ENCODE peak calls at places on chromosomes 16 and 17, in four cellular contexts. F is GM12878, G is K562, D is GM12891. U is an unnamed sample.

GRCh38 chr16:48435319-48435682 is 50.1 kb upstream of the SIAH1 start:
- DNase-seq in D (no peak), G (no peak), F (no peak), U (no peak)

GRCh38 chr16:81940781-81941560 is 70.3 kb downstream of the SDR42E1 start:
- DNase-seq in G (no peak), D (no peak), F (no peak), U (no peak)

GRCh38 chr16:75195811-75196790 is 10.9 kb downstream of the CTRB2 start:
- DNase-seq in F (no peak), G (no peak), D (no peak), U (no peak)

GRCh38 chr17:58329808-58330543 is 1.4 kb upstream of the TSPOAP1 start:
- DNase-seq in F (peak), G (no peak), D (no peak), U (peak)

GRCh38 chr17:69908599-69909368 is 166.2 kb upstream of the KCNJ16 start:
- DNase-seq in G (no peak), D (no peak), F (no peak), U (no peak)

GRCh38 chr16:57374067-57374534 is 1.8 kb downstream of the CX3CL1 start:
- DNase-seq in F (no peak), D (no peak), G (no peak), U (no peak)

GRCh38 chr17:82134101-82134500 is 36.1 kb upstream of the FASN start:
- DNase-seq in F (no peak), G (no peak), D (no peak), U (no peak)

GRCh38 chr16:55250641-55251550 is 73.1 kb upstream of the IRX6 start:
- DNase-seq in D (no peak), F (no peak), G (no peak), U (no peak)

GRCh38 chr17:82497483-82498405 is 21.8 kb upstream of the FOXK2 start:
- DNase-seq in D (no peak), G (no peak), F (no peak), U (peak)

GRCh38 chr16:69476920-69477418 is 52.5 kb downstream of the CYB5B start:
- DNase-seq in G (no peak), F (no peak), D (no peak), U (no peak)

GRCh38 chr17:44914148-44914547 is 1.2 kb downstream of the GFAP start:
- DNase-seq in D (no peak), G (peak), F (no peak), U (no peak)

GRCh38 chr16:4332083-4332482 is 16.2 kb downstream of the GLIS2 start:
- DNase-seq in F (no peak), D (no peak), G (no peak), U (no peak)

GRCh38 chr16:89552913-89553312 is 7.6 kb upstream of the RPL13 start:
- DNase-seq in G (no peak), F (no peak), D (no peak), U (no peak)

GRCh38 chr17:72360386-72360940 is 239.6 kb downstream of the SOX9 start:
- DNase-seq in G (no peak), F (no peak), D (no peak), U (no peak)

GRCh38 chr17:17493249-17493985 is 2.8 kb downstream of the RASD1 start:
- DNase-seq in F (no peak), D (no peak), G (no peak), U (no peak)

GRCh38 chr17:42306385-42306667 is 18.0 kb downstream of the STAT5A start:
- DNase-seq in G (no peak), F (no peak), D (no peak), U (no peak)

GRCh38 chr17:27625856-27626255 is 5.1 kb upstream of the LGALS9 start:
- DNase-seq in F (no peak), G (no peak), D (no peak), U (no peak)

GRCh38 chr17:69928586-69928985 is 146.4 kb upstream of the KCNJ16 start:
- DNase-seq in G (no peak), D (no peak), F (no peak), U (no peak)

GRCh38 chr17:44253021-44253420 is 14.9 kb downstream of the SLC4A1 start:
- DNase-seq in G (no peak), F (no peak), D (no peak), U (no peak)

GRCh38 chr16:78244131-78244899 is 144.9 kb downstream of the WWOX start:
- DNase-seq in D (no peak), F (no peak), G (no peak), U (no peak)

GRCh38 chr17:28206292-28206691 is 112.7 kb upstream of the TMEM97 start:
- DNase-seq in G (no peak), D (no peak), F (no peak), U (no peak)

DNA sequence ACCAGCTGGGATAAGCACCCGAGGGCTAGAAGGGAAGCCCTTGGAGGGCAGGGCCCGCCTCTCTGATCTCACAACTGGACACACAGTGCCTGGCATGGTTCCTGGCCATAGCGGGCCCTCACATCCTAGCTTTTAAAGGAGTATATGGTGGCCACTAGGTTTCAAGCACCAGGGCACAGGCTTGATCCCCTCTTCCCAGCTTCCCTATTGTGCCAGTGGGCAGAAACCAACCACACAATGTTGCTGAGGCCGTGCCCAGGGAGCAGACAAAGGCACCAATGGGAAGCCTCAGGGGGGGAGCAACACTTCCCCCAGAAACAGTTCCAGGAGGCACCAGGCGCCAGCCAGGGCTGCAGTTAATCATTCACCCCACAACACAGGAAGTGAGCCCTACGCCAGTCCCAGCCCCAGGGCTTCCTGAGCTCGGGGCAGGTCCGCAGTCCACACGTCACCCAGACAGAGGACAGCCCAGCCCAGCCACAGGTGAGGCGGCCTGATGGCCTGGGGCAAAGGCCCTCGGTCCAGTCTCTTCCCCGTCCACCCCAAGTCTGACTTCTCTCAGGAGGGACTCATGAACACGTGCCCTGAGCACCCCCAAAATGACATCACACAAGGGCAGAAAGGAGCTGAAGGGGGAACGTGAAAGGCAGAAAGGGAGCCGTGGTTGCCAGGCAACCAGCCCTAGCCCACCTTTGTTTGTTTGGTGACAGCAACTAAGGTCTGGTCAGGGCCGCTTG is 12.8 kb downstream of the SMIM5 start:
- DNase-seq in G (no peak), F (peak), D (peak), U (peak)
- TF ChIP-seq SPI1 in G (no peak), F (peak), D (peak), U (no peak)

DNA sequence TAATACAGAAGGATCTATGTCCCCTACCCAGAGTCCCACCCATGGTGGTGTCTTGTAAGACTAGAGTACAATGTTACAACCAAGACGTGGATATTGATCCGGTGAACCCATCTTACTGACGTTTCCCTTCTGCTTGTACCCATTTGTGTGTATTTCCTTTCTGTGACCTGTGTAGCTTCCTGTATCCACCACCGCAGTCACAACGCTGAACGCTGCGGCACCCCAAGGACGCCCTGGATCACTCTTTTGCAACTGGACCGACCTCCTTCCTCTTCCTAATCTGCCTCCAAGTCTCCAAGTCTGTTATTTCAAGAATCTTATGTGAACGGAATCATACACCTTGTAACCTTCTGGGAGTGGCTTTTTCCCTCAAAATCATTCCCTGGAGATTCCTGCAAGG is 33.5 kb upstream of the CBX4 start:
- DNase-seq in D (no peak), F (no peak), G (no peak), U (peak)
- TF ChIP-seq SPI1 in D (no peak), F (no peak), G (no peak), U (no peak)

GRCh38 chr17:78689029-78689428 is 93.0 kb downstream of the CYTH1 start:
- DNase-seq in F (no peak), G (no peak), D (no peak), U (no peak)
- TF ChIP-seq SPI1 in F (no peak), G (no peak), D (no peak), U (no peak)

GRCh38 chr17:68674271-68674925 is 73.2 kb upstream of the FAM20A start:
- DNase-seq in F (no peak), G (no peak), D (no peak), U (no peak)
- TF ChIP-seq SPI1 in F (no peak), G (no peak), D (no peak), U (no peak)

GRCh38 chr17:30116661-30117547 is at the start of gene NSRP1:
- DNase-seq in D (peak), G (peak), F (peak), U (peak)
- TF ChIP-seq SPI1 in D (no peak), G (no peak), F (no peak), U (no peak)

DNA sequence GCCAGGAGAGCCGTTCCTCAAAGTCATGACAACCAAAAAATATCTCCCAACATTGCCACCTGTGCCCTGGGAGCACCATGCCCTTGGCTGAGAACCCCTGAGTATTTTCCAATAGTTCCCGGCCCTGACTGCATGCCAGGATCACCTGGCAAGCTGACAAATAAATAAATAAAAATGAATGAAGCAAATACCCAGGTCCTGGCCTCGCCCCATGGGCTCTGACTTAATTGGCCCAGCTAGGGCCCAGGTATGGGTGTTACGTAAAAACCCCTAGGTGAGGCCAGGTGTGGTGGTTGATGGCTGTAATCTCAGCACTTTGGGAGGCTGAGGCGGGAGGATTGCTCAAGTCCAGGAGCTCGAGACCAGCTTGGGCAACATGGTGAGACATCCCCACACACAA is 2.7 kb upstream of the C16orf74 start:
- DNase-seq in F (no peak), D (no peak), G (no peak), U (no peak)
- TF ChIP-seq SPI1 in F (no peak), D (no peak), G (no peak), U (no peak)

GRCh38 chr17:80694085-80694991 is 149.7 kb downstream of the RPTOR start:
- DNase-seq in F (no peak), G (no peak), D (no peak), U (no peak)
- TF ChIP-seq SPI1 in F (no peak), G (no peak), D (no peak), U (no peak)

GRCh38 chr17:68134046-68134637 is 98.6 kb downstream of the KPNA2 start:
- DNase-seq in D (no peak), F (no peak), G (no peak), U (no peak)
- TF ChIP-seq SPI1 in D (no peak), F (no peak), G (no peak), U (no peak)

GRCh38 chr16:86517033-86517432 is 6.7 kb downstream of the FOXF1 start:
- DNase-seq in D (no peak), F (no peak), G (no peak), U (no peak)

GRCh38 chr16:86515420-86515779 is 5.1 kb downstream of the FOXF1 start:
- DNase-seq in D (no peak), F (no peak), G (no peak), U (no peak)

GRCh38 chr16:86516618-86517003 is 6.3 kb downstream of the FOXF1 start:
- DNase-seq in D (no peak), F (no peak), G (no peak), U (no peak)

GRCh38 chr16:86514656-86515376 is 4.5 kb downstream of the FOXF1 start:
- DNase-seq in G (no peak), F (no peak), D (no peak), U (no peak)

GRCh38 chr16:86515780-86516617 is 5.7 kb downstream of the FOXF1 start:
- DNase-seq in D (no peak), F (no peak), G (no peak), U (no peak)
- TF ChIP-seq SPI1 in D (no peak), F (no peak), G (no peak), U (no peak)

GRCh38 chr17:64130559-64131001 is 636 bp upstream of the ERN1 start:
- DNase-seq in D (no peak), G (no peak), F (peak), U (no peak)
- TF ChIP-seq SPI1 in D (peak), G (no peak), F (peak), U (no peak)

U was measured in HL-60.